ENCODE peak calls at places on chromosome 7, in five cellular contexts. P, E, U, F and J are unnamed samples.

GRCh38 chr7:135831451-135832220 is 83.0 kb upstream of the FAM180A start:
- DNase-seq in P (no peak), E (no peak), F (no peak), U (no peak), J (no peak)

GRCh38 chr7:133029463-133029862 is 52.4 kb downstream of the CHCHD3 start:
- DNase-seq in F (no peak), P (no peak), E (no peak), U (no peak), J (no peak)

GRCh38 chr7:70710011-70710480 is 421.9 kb upstream of the GALNT17 start:
- DNase-seq in E (no peak), U (no peak), F (no peak), P (no peak), J (peak; percentile 69)

GRCh38 chr7:42193457-42194111 is 43.4 kb downstream of the GLI3 start:
- DNase-seq in U (no peak), F (no peak), E (no peak), P (no peak), J (no peak)

GRCh38 chr7:70325509-70326101 is 727.3 kb downstream of the AUTS2 start:
- DNase-seq in U (no peak), P (peak; percentile 42), E (peak; percentile 13), F (no peak), J (no peak)

GRCh38 chr7:106462365-106462859 is 177.6 kb upstream of the NAMPT start:
- DNase-seq in U (no peak), E (peak; percentile 55), P (peak; percentile 12), F (no peak), J (peak; percentile 56)

GRCh38 chr7:29352041-29352440 is 157.5 kb downstream of the CHN2 start:
- DNase-seq in E (no peak), F (no peak), P (no peak), U (no peak), J (no peak)

GRCh38 chr7:100835903-100836811 is 8.8 kb upstream of the EPHB4 start:
- DNase-seq in E (peak; percentile 39), P (peak; percentile 36), U (no peak), F (peak; percentile 96), J (no peak)

GRCh38 chr7:949021-949934 is 5.2 kb downstream of the ADAP1 start:
- DNase-seq in P (peak; percentile 29), U (no peak), E (no peak), F (no peak), J (no peak)

GRCh38 chr7:32070406-32071360 is at the start of gene PDE1C:
- DNase-seq in U (no peak), F (no peak), P (peak; percentile 25), E (no peak), J (no peak)

GRCh38 chr7:131940621-131941020 is 384.2 kb upstream of the PODXL start:
- DNase-seq in E (no peak), U (no peak), F (no peak), P (no peak), J (no peak)

GRCh38 chr7:151838861-151839381 is 38.0 kb downstream of the PRKAG2 start:
- DNase-seq in E (no peak), P (no peak), F (no peak), U (no peak), J (no peak)

GRCh38 chr7:54704851-54705250 is 54.2 kb downstream of the SEC61G start:
- DNase-seq in E (no peak), F (no peak), P (no peak), U (no peak), J (no peak)

GRCh38 chr7:98930464-98930863 is 52.1 kb downstream of the TRRAP start:
- DNase-seq in P (no peak), F (no peak), U (no peak), E (no peak), J (no peak)

GRCh38 chr7:158430308-158431034 is 157.2 kb downstream of the PTPRN2 start:
- DNase-seq in F (no peak), E (no peak), P (peak; percentile 52), U (no peak), J (no peak)

GRCh38 chr7:137978464-137979237 is 23.2 kb downstream of the CREB3L2 start:
- DNase-seq in E (peak; percentile 69), P (no peak), U (peak; percentile 89), F (no peak), J (no peak)

GRCh38 chr7:101377189-101377736 is 14.6 kb downstream of the COL26A1 start:
- DNase-seq in F (no peak), U (no peak), P (no peak), E (no peak), J (no peak)

GRCh38 chr7:99944508-99945070 is 15.2 kb upstream of the GJC3 start:
- DNase-seq in F (no peak), E (no peak), P (no peak), U (no peak), J (no peak)

GRCh38 chr7:130134106-130134636 is 63.8 kb downstream of the KLHDC10 start:
- DNase-seq in P (no peak), E (no peak), U (no peak), F (no peak), J (no peak)

GRCh38 chr7:80662252-80662651 is 23.8 kb downstream of the CD36 start:
- DNase-seq in F (no peak), P (no peak), U (no peak), E (no peak), J (no peak)

GRCh38 chr7:140260767-140261486 is 84.1 kb upstream of the KDM7A start:
- DNase-seq in E (no peak), U (no peak), F (no peak), P (no peak), J (peak; percentile 69)

GRCh38 chr7:153408360-153409335 is 643.5 kb upstream of the DPP6 start:
- DNase-seq in E (peak; percentile 67), F (no peak), P (no peak), U (no peak), J (no peak)

GRCh38 chr7:18508441-18509427 is 13.2 kb downstream of the HDAC9 start:
- DNase-seq in E (no peak), U (peak; percentile 66), P (no peak), F (no peak), J (peak; percentile 69)

GRCh38 chr7:2045559-2046405 is 187.0 kb downstream of the MAD1L1 start:
- DNase-seq in P (peak; percentile 24), F (no peak), E (no peak), U (no peak), J (no peak)

GRCh38 chr7:152602962-152603361 is 73.0 kb downstream of the XRCC2 start:
- DNase-seq in E (no peak), P (no peak), U (no peak), F (no peak), J (no peak)

GRCh38 chr7:99372275-99373085 is 2.0 kb upstream of the ARPC1B start:
- DNase-seq in E (no peak), U (no peak), F (no peak), P (no peak), J (peak; percentile 56)

GRCh38 chr7:88670536-88670935 is 89.0 kb upstream of the ZNF804B start:
- DNase-seq in U (no peak), F (no peak), P (no peak), E (no peak), J (no peak)

GRCh38 chr7:159147687-159148086 is 3.0 kb upstream of the VIPR2 start:
- DNase-seq in E (no peak), P (no peak), F (no peak), U (no peak), J (no peak)

GRCh38 chr7:30046127-30046774 is 18.0 kb downstream of the PLEKHA8 start:
- DNase-seq in P (no peak), F (no peak), U (no peak), E (no peak), J (no peak)

GRCh38 chr7:136245327-136246004 is 268.3 kb upstream of the MTPN start:
- DNase-seq in E (no peak), P (no peak), F (no peak), U (no peak), J (no peak)

DNA sequence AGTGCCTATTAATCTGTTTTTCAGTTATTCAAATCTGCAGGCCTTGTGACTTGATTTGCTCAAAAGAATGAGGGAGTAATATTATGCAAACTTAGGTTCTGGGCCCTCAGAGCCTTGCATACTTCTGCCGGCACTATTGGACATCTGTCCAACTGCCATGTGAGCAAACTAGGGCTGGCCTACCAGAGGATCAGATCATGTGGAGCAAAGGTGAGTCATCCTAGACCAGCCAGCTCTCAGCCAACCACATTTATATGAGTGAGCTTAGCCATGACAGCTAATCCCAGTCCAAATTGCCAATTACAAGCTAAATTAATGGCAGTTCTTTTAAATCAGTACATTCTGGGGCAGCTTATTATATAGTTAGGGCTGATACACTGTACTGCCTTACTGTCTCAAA is 69.6 kb downstream of the SDHAF3 start:
- DNase-seq in E (peak; percentile 29), F (no peak), U (no peak), P (no peak), J (no peak)
- TF ChIP-seq JUND in E (peak; percentile 83), F (no peak), U (no peak), P (no peak), J (no peak)

GRCh38 chr7:16174253-16174652 is 247.1 kb downstream of the CRPPA start:
- DNase-seq in F (no peak), P (no peak), E (no peak), U (no peak), J (no peak)

GRCh38 chr7:16167531-16167930 is 253.8 kb downstream of the CRPPA start:
- DNase-seq in U (no peak), E (no peak), F (no peak), P (no peak), J (no peak)

GRCh38 chr7:16170671-16171070 is 250.7 kb downstream of the CRPPA start:
- DNase-seq in E (no peak), U (no peak), P (no peak), F (no peak), J (no peak)

GRCh38 chr7:16169537-16169936 is 251.8 kb downstream of the CRPPA start:
- DNase-seq in F (no peak), U (no peak), E (no peak), P (no peak), J (no peak)

GRCh38 chr7:16171928-16172327 is 249.4 kb downstream of the CRPPA start:
- DNase-seq in F (no peak), P (no peak), E (no peak), U (no peak), J (no peak)
- TF ChIP-seq JUND in F (no peak), P (no peak), E (no peak), U (no peak), J (no peak)

DNA sequence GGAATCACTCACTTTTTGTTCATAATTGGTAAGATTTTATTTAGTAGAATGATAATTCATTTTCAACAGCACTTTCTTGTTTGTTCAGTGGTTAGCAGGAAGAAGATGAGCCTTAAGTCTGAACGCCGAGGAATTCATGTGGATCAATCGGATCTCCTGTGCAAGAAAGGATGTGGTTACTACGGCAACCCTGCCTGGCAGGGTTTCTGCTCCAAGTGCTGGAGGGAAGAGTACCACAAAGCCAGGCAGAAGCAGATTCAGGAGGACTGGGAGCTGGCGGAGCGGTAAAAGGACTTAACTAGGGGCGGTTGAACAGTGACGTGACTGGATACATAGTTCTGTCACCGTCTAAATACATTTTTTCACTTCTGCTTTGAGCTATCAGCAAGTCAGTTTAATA is 31.3 kb downstream of the RABGEF1 start:
- DNase-seq in U (no peak), E (no peak), P (no peak), F (no peak), J (no peak)
- TF ChIP-seq JUND in U (no peak), E (no peak), P (no peak), F (no peak), J (no peak)

DNA sequence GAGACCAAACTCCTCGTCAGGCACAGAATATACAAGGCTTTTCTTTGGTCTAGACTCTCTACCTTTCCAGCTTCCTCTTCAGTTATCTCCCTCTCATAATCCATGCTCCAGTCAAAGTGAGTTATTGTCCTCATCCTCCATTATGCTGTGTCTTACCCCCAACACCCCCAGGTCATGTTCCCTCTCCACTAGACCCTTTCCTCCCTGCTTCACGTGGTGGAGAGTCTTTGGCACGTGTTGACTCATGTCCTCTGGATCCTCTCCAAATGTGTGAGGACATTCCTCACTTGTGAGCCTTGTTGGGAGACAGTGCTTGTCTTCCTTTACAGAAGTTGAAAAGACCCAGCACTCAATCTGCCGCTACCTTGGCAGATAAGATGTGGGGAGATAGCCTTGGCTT is 36.0 kb upstream of the DLD start:
- DNase-seq in P (no peak), F (no peak), U (no peak), E (no peak), J (no peak)
- TF ChIP-seq JUND in P (no peak), F (no peak), U (no peak), E (no peak), J (no peak)